ENCODE peak calls at places on chromosomes 4 and X, in seven cellular contexts. A is coronary artery; S is CD4-positive, alpha-beta T cell; W is cardiac fibroblast; Q is mammary epithelial cell; F is Peyer's patch; N is uterus. P is an unnamed sample.

GRCh38 chr4:27684501-27685077 is 823.9 kb downstream of the STIM2 start:
- DNase-seq in F (peak; percentile 37), A (no peak), N (peak; percentile 19), Q (peak; percentile 60), W (peak; percentile 43), S (no peak), P (peak; percentile 81)

GRCh38 chr4:57504139-57504538 is 394.0 kb upstream of the IGFBP7 start:
- DNase-seq in S (no peak), W (no peak), N (no peak), A (no peak), Q (no peak), F (no peak), P (no peak)

GRCh38 chr4:66048861-66049260 is 378.6 kb upstream of the EPHA5 start:
- DNase-seq in N (no peak), F (no peak), S (no peak), A (no peak), Q (no peak), W (peak; percentile 27), P (peak; percentile 16)

GRCh38 chr4:168634276-168634802 is 137.5 kb downstream of the PALLD start:
- DNase-seq in A (no peak), W (peak; percentile 93), F (no peak), S (no peak), Q (peak; percentile 85), N (peak; percentile 58), P (peak; percentile 97)

GRCh38 chr4:165199722-165200121 is 7.6 kb upstream of the KLHL2 start:
- DNase-seq in W (no peak), S (no peak), A (no peak), Q (peak; percentile 88), N (no peak), F (no peak), P (no peak)

GRCh38 chr4:100208964-100209363 is 18.7 kb upstream of the DDIT4L start:
- DNase-seq in Q (peak; percentile 39), A (no peak), S (no peak), F (no peak), N (no peak), W (no peak), P (no peak)

GRCh38 chrX:39627257-39627656 is 470.5 kb downstream of the BCOR start:
- DNase-seq in W (no peak), N (no peak), Q (no peak), A (no peak), F (no peak), S (no peak), P (no peak)

GRCh38 chrX:48520976-48521352 is 644 bp upstream of the EBP start:
- DNase-seq in N (no peak), W (no peak), S (no peak), Q (no peak), F (no peak), A (no peak), P (no peak)

GRCh38 chrX:154365052-154365600 is 9.3 kb downstream of the FLNA start:
- DNase-seq in Q (no peak), W (no peak), S (no peak), F (no peak), N (no peak), A (no peak), P (no peak)

GRCh38 chr4:158778712-158779111 is 9.9 kb downstream of the FNIP2 start:
- DNase-seq in F (no peak), S (no peak), Q (no peak), A (no peak), N (no peak), W (no peak), P (no peak)

GRCh38 chr4:165331316-165331715 is 3.8 kb downstream of the MSMO1 start:
- DNase-seq in F (no peak), W (no peak), Q (no peak), A (no peak), S (no peak), N (no peak), P (no peak)

GRCh38 chrX:856901-857300 is 226.3 kb downstream of the SHOX start:
- DNase-seq in F (no peak), S (no peak), Q (no peak), A (no peak), W (no peak), N (no peak), P (no peak)

GRCh38 chr4:83219344-83219990 is 65.1 kb downstream of the COQ2 start:
- DNase-seq in F (no peak), A (no peak), Q (peak; percentile 86), S (peak; percentile 31), N (no peak), W (no peak), P (no peak)

GRCh38 chr4:138204507-138204906 is 37.6 kb downstream of the SLC7A11 start:
- DNase-seq in W (no peak), A (no peak), S (no peak), F (no peak), Q (no peak), N (no peak), P (no peak)

GRCh38 chr4:174116021-174116420 is 167.4 kb downstream of the FBXO8 start:
- DNase-seq in A (no peak), Q (no peak), S (no peak), W (no peak), N (no peak), F (no peak), P (no peak)

GRCh38 chr4:174107749-174108354 is 175.6 kb downstream of the FBXO8 start:
- DNase-seq in N (no peak), F (no peak), S (no peak), A (no peak), Q (no peak), W (peak; percentile 73), P (no peak)

GRCh38 chr4:174111350-174111888 is 172.0 kb downstream of the FBXO8 start:
- DNase-seq in A (no peak), N (no peak), W (no peak), F (no peak), Q (no peak), S (no peak), P (no peak)

GRCh38 chr4:174105202-174105601 is 178.3 kb downstream of the FBXO8 start:
- DNase-seq in Q (no peak), A (no peak), W (no peak), F (no peak), S (no peak), N (no peak), P (no peak)

GRCh38 chr4:174110180-174110579 is 173.3 kb downstream of the FBXO8 start:
- DNase-seq in F (no peak), W (no peak), S (no peak), A (no peak), Q (no peak), N (no peak), P (no peak)
- TF ChIP-seq CTCF in F (no peak), W (no peak), S (no peak), A (no peak), Q (no peak), N (no peak), P (no peak)

DNA sequence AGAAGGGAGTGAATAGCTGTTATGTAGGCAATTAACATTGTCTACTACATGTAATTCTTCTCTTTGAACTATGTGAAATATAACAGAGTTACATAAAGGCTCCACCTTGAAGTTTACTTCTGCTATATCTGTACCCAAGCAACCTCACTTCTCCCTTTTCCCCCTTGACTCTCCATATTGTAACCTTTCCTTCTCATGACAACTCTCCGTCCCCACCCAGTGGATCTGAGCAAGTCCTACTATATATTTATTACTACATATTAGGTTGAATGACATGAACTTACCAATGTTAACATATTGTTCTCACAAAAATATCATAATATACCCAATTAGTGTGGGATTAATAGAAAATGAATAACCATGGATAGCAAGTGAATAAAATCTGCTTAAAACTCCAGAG is 93.2 kb upstream of the ATP8A1 start:
- DNase-seq in N (no peak), Q (no peak), A (no peak), F (no peak), W (peak; percentile 3), S (no peak), P (peak; percentile 45)
- TF ChIP-seq CTCF in N (no peak), Q (no peak), A (no peak), F (peak; percentile 56), W (no peak), S (peak; percentile 47), P (no peak)

GRCh38 chr4:145178740-145179139 is 1.6 kb downstream of the OTUD4 start:
- DNase-seq in Q (peak; percentile 8), W (no peak), F (no peak), N (no peak), A (no peak), S (no peak), P (no peak)

GRCh38 chr4:145179201-145179860 is 1.1 kb downstream of the OTUD4 start:
- DNase-seq in A (peak; percentile 79), F (peak; percentile 85), N (peak; percentile 46), W (peak; percentile 70), Q (peak; percentile 71), S (peak; percentile 39), P (peak; percentile 63)

GRCh38 chr4:145182212-145182611 is 1.8 kb upstream of the OTUD4 start:
- DNase-seq in W (no peak), A (no peak), Q (no peak), S (no peak), N (no peak), F (no peak), P (no peak)

GRCh38 chr4:145181091-145181501 is 707 bp upstream of the OTUD4 start:
- DNase-seq in F (no peak), W (no peak), Q (no peak), A (no peak), N (no peak), S (no peak), P (no peak)

GRCh38 chr4:145180298-145181090 is at the start of gene OTUD4:
- DNase-seq in Q (peak; percentile 93), S (peak; percentile 90), F (peak; percentile 95), A (peak; percentile 96), N (peak; percentile 94), W (peak; percentile 98), P (peak; percentile 98)
- TF ChIP-seq CTCF in Q (no peak), S (no peak), F (peak; percentile 11), A (no peak), N (no peak), W (peak; percentile 13), P (peak; percentile 20)

GRCh38 chr4:26081795-26082498 is 167.9 kb downstream of the SMIM20 start:
- DNase-seq in Q (peak; percentile 38), W (peak; percentile 62), S (no peak), F (no peak), N (no peak), A (no peak), P (peak; percentile 61)
- TF ChIP-seq CTCF in Q (peak; percentile 64), W (peak; percentile 58), S (peak; percentile 79), F (peak; percentile 89), N (peak; percentile 55), A (peak; percentile 58), P (peak; percentile 67)

GRCh38 chrX:33336783-33337182 is 125.4 kb upstream of the DMD start:
- DNase-seq in A (no peak), W (peak; percentile 44), Q (peak; percentile 44), S (no peak), N (peak; percentile 14), F (no peak), P (peak; percentile 70)
- TF ChIP-seq CTCF in A (no peak), W (peak; percentile 42), Q (peak; percentile 72), S (no peak), N (no peak), F (peak; percentile 49), P (peak; percentile 35)

P was measured in cardiac muscle cell.